ENCODE peak calls at places on chromosomes 4 and X, in four cellular contexts. F is K562, V is GM12878, W is HepG2. P is an unnamed sample.

GRCh38 chrX:103792916-103793540 is 16.4 kb downstream of the PLP1 start:
- DNase-seq in F (no peak), V (no peak), W (no peak), P (no peak)

GRCh38 chrX:153956044-153956907 is 11.8 kb upstream of the RENBP start:
- DNase-seq in F (no peak), V (no peak), W (no peak), P (no peak)

GRCh38 chrX:36957425-36958328 is 50.5 kb upstream of the FAM47C start:
- DNase-seq in F (no peak), V (no peak), W (no peak), P (peak)

GRCh38 chrX:74118503-74118902 is 185.5 kb upstream of the ZCCHC13 start:
- DNase-seq in F (no peak), V (no peak), W (no peak), P (no peak)

GRCh38 chrX:112687189-112687691 is 7.5 kb upstream of the LHFPL1 start:
- DNase-seq in F (no peak), V (no peak), W (no peak), P (no peak)

GRCh38 chr4:153610623-153611376 is 73.3 kb upstream of the TLR2 start:
- DNase-seq in F (no peak), V (no peak), W (no peak), P (no peak)

GRCh38 chr4:120667102-120667501 is 255.4 kb downstream of the PRDM5 start:
- DNase-seq in F (no peak), V (no peak), W (no peak), P (no peak)

GRCh38 chr4:1072830-1073446 is 40.4 kb downstream of the RNF212 start:
- DNase-seq in F (peak), V (no peak), W (peak), P (peak)

GRCh38 chrX:46180258-46180687 is 364.9 kb downstream of the ZNF674 start:
- DNase-seq in F (no peak), V (peak), W (peak), P (no peak)

GRCh38 chr4:161916010-161916409 is 247.8 kb downstream of the FSTL5 start:
- DNase-seq in F (no peak), V (no peak), W (no peak), P (no peak)

GRCh38 chrX:29470029-29470428 is 745.3 kb upstream of the MAGEB2 start:
- DNase-seq in F (no peak), V (no peak), W (no peak), P (no peak)

GRCh38 chrX:101986571-101986970 is 54.7 kb upstream of the ZMAT1 start:
- DNase-seq in F (no peak), V (no peak), W (no peak), P (no peak)

GRCh38 chr4:154314248-154314647 is 177.4 kb downstream of the DCHS2 start:
- DNase-seq in F (no peak), V (no peak), W (peak), P (no peak)

GRCh38 chrX:110414679-110415439 is 56.2 kb downstream of the RTL9 start:
- DNase-seq in F (no peak), V (peak), W (no peak), P (no peak)

GRCh38 chrX:115889121-115889890 is 281.2 kb upstream of the AGTR2 start:
- DNase-seq in F (no peak), V (no peak), W (no peak), P (no peak)

GRCh38 chrX:17744896-17745523 is 7.7 kb downstream of the SCML1 start:
- DNase-seq in F (no peak), V (no peak), W (peak), P (no peak)

GRCh38 chrX:37746268-37746931 is 33.5 kb upstream of the CYBB start:
- DNase-seq in F (no peak), V (peak), W (no peak), P (no peak)

GRCh38 chr4:55947912-55948725 is 626 bp upstream of the CEP135 start:
- DNase-seq in F (peak), V (peak), W (peak), P (no peak)

GRCh38 chr4:150722908-150723362 is 141.0 kb downstream of the MAB21L2 start:
- DNase-seq in F (no peak), V (no peak), W (no peak), P (peak)
- TF ChIP-seq TARDBP in F (no peak), V (no peak), W (no peak), P (no peak)

DNA sequence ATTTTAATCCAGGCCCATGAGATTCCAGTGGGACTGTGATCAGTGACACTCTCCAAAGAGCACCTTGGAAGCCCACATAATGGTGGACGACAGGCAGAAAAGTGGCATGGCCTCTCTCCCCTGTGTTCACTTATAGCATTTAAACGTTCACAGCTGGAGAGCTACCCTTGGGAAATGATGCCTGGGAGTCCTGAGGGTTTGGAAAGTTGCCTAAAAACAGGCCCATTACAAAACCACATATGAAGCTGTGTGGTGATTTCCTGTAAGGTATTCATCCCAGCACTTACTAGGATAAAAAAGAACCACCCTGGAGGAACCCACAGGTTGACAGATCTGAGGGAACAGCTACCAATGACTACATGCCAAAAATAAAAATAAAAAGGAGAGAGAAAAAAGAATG is 193.2 kb downstream of the RASL11B start:
- DNase-seq in F (no peak), V (no peak), W (no peak), P (no peak)
- TF ChIP-seq FOXM1 in F (no peak), V (no peak), W (no peak), P (no peak)

GRCh38 chr4:11525085-11525484 is 96.4 kb upstream of the HS3ST1 start:
- DNase-seq in F (no peak), V (no peak), W (no peak), P (no peak)
- TF ChIP-seq TARDBP in F (no peak), V (no peak), W (no peak), P (no peak)

GRCh38 chrX:151359931-151360871 is 36.8 kb upstream of the VMA21 start:
- DNase-seq in F (peak), V (no peak), W (peak), P (peak)
- TF ChIP-seq FOXM1 in F (no peak), V (no peak), W (no peak), P (no peak)

DNA sequence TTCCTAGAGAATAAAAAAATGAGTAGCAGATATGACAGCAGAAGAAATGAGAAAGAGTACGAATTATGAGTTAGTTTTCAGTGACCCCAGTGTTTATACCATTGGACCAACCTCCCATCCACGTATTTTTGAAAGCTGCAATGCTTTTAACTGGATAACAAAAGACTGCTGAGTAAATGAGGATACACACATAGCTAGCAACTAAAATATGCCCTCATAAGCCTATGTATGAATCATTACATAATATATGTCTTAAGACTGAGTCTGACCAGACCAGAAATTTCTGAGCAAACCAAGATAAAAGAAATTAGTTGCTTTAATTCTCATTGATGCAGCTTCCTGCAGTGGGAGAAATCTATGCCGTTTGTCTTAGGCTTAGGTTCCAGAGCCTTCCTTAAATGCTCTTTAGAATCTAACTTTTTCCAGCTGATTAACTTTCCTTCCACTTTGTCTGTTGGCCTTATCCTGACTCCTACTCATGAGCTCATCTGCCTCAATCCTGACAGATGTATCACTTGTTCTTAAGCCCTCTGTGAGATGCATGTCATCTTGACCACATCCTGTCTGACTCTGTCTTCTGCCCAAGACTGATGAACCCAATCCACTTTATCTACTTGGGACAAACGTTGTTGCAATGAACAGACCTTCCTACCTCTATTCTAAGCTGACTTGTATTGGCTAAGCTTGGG is 301.5 kb upstream of the AADAT start:
- DNase-seq in F (no peak), V (no peak), W (no peak), P (no peak)
- TF ChIP-seq TARDBP in F (no peak), V (no peak), W (no peak), P (no peak)

DNA sequence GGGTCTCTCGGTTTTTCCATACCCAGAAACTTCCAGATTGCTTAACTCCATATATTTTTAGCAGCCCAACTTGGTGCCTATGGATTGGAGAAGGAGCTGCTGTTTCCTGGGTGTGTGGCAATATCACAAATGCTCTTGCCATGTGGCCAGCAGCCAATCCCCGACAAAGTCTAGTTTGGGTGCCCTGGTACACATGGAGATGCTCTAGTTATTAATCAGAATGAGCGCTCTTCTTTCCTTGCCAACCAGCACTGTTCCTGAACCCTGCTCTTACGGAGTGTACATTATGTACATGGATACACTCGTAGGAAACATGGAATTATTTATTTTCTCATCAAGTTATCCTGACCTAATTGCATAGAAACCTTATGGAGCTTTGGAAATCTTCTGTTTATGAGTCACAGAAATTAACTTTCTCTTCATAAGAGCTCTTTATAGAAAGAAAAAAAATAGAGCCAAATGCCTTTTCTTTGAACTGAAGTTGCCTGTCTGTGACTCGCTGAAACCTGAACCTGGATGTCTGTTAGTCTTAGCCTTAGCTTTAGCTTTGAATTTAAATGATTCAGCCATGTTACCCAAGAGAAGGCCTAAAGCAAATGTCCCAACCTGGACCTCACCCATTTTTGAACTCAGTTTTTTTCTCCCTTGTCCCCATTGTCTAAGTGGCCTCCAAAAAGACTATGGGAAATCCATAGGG is 67.2 kb upstream of the GPC4 start:
- DNase-seq in F (no peak), V (no peak), W (no peak), P (no peak)
- TF ChIP-seq FOXM1 in F (no peak), V (no peak), W (no peak), P (no peak)

GRCh38 chrX:66203114-66203513 is 39.1 kb downstream of the HEPH start:
- DNase-seq in F (no peak), V (no peak), W (no peak), P (no peak)

GRCh38 chrX:66200050-66200664 is 36.1 kb downstream of the HEPH start:
- DNase-seq in F (no peak), V (peak), W (no peak), P (no peak)

GRCh38 chrX:66200855-66201795 is 37.1 kb downstream of the HEPH start:
- DNase-seq in F (no peak), V (no peak), W (no peak), P (no peak)
- TF ChIP-seq TARDBP in F (no peak), V (no peak), W (no peak), P (no peak)

P was measured in HEK293T.